ENCODE peak calls at places on chromosome 17, in eight cellular contexts. U, K, C, W, L, T, P and A are unnamed samples.
A peak's percentile ranks its signal among the peaks of the same experiment; 100 is the strongest.

GRCh38 chr17:39738568-39738901 is 797 bp downstream of the GRB7 start:
- DNase-seq in U (no peak), K (no peak), C (peak; percentile 38), W (no peak), L (no peak), T (no peak), P (no peak), A (no peak)

GRCh38 chr17:74433421-74434121 is 1.7 kb downstream of the GPRC5C start:
- DNase-seq in U (peak; percentile 82), K (peak; percentile 38), C (no peak), W (no peak), L (peak; percentile 51), T (no peak), P (no peak), A (no peak)

GRCh38 chr17:56131431-56131830 is 21.8 kb upstream of the ANKFN1 start:
- DNase-seq in U (no peak), K (no peak), C (no peak), W (no peak), L (no peak), T (peak; percentile 46), P (no peak), A (no peak)

GRCh38 chr17:16407911-16408588 is 7.3 kb upstream of the TRPV2 start:
- DNase-seq in U (peak; percentile 81), K (peak; percentile 91), C (no peak), W (peak; percentile 52), L (peak; percentile 65), T (peak; percentile 43), P (no peak), A (peak; percentile 86)

GRCh38 chr17:75652934-75653549 is 13.9 kb downstream of the RECQL5 start:
- DNase-seq in U (peak; percentile 47), K (no peak), C (no peak), W (no peak), L (peak; percentile 36), T (peak; percentile 23), P (peak; percentile 49), A (no peak)

GRCh38 chr17:31533546-31534155 is 142.2 kb downstream of the RAB11FIP4 start:
- DNase-seq in U (no peak), K (peak; percentile 55), C (no peak), W (no peak), L (peak; percentile 79), T (peak; percentile 85), P (no peak), A (peak; percentile 69)

GRCh38 chr17:50372222-50372621 is 762 bp downstream of the MRPL27 start:
- DNase-seq in U (no peak), K (no peak), C (no peak), W (no peak), L (no peak), T (no peak), P (no peak), A (no peak)

GRCh38 chr17:72421128-72422092 is 300.6 kb downstream of the SOX9 start:
- DNase-seq in U (no peak), K (no peak), C (no peak), W (no peak), L (peak; percentile 88), T (peak; percentile 99), P (no peak), A (no peak)

GRCh38 chr17:55580596-55581133 is 69.4 kb upstream of the SMIM36 start:
- DNase-seq in U (no peak), K (no peak), C (no peak), W (no peak), L (no peak), T (no peak), P (no peak), A (no peak)

GRCh38 chr17:77441130-77441920 is 300.6 kb downstream of the SEC14L1 start:
- DNase-seq in U (no peak), K (no peak), C (peak; percentile 72), W (no peak), L (peak; percentile 40), T (no peak), P (no peak), A (no peak)

GRCh38 chr17:19341641-19342610 is 20.6 kb downstream of the B9D1 start:
- DNase-seq in U (peak; percentile 66), K (no peak), C (no peak), W (no peak), L (peak; percentile 63), T (peak; percentile 38), P (peak; percentile 59), A (peak; percentile 75)

DNA sequence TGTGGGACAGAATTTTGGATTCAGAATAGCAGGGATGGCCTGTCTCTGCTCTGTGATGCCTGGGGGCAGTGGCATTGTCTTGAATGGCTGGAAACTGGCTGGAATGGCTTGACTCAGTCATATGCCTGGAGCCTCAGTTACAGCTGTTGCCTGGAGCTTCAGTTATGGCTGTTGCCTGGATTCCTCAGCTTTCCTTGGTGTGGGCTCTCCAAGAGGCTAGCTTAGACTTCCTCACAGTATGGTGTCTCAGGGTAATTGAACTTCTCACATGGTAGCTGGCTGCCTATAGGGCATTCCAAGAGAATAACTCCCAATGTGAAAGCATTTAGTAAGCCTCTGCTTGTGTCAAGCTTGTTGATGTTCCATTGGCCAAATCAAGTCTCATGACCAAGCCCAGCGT is 21.1 kb downstream of the KRT23 start:
- DNase-seq in U (no peak), K (no peak), C (no peak), W (no peak), L (no peak), T (no peak), P (no peak), A (no peak)
- H3K27ac ChIP-seq in U (no peak overlapping the region), K (no peak overlapping the region), C (no peak overlapping the region), W (no peak overlapping the region), L (no peak overlapping the region), T (peak overlapping the region; percentile 80), P (no peak overlapping the region), A (no peak overlapping the region)

DNA sequence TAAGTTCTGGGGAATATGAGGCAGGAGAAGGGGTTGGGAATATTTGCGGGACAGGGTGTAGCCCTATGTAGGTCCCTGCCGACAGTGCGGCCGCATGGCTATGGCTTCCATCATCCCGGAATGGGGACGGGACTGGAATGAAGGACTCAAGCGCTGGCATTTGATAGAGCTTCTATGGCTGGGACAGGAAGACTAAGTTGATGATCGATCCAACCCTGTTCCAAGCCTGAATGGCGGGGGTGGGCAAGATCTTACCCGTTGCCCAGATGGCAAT is 47.1 kb downstream of the SRCIN1 start:
- DNase-seq in U (no peak), K (no peak), C (no peak), W (no peak), L (no peak), T (no peak), P (no peak), A (no peak)
- H3K4me1 ChIP-seq in U (peaks cover 39% of the 10 kb centered on the region), K (peaks cover 4% of the 10 kb centered on the region), C (peaks cover 28% of the 10 kb centered on the region), W (peaks cover 32% of the 10 kb centered on the region), L (peaks cover 15% of the 10 kb centered on the region), T (peaks cover 7% of the 10 kb centered on the region), P (peaks cover 31% of the 10 kb centered on the region), A (no peaks in the 10 kb centered on the region)

GRCh38 chr17:64442550-64442971 is 6.4 kb upstream of the MILR1 start:
- DNase-seq in U (no peak), K (no peak), C (no peak), W (no peak), L (no peak), T (no peak), P (no peak), A (no peak)

GRCh38 chr17:64447526-64447925 is 1.4 kb upstream of the MILR1 start:
- DNase-seq in U (no peak), K (no peak), C (no peak), W (no peak), L (no peak), T (no peak), P (no peak), A (no peak)

GRCh38 chr17:64437944-64438525 is 10.9 kb upstream of the MILR1 start:
- DNase-seq in U (no peak), K (no peak), C (no peak), W (no peak), L (no peak), T (no peak), P (no peak), A (no peak)

GRCh38 chr17:64441772-64442549 is 7.0 kb upstream of the MILR1 start:
- DNase-seq in U (peak; percentile 70), K (no peak), C (peak; percentile 7), W (no peak), L (peak; percentile 89), T (peak; percentile 40), P (no peak), A (no peak)

DNA sequence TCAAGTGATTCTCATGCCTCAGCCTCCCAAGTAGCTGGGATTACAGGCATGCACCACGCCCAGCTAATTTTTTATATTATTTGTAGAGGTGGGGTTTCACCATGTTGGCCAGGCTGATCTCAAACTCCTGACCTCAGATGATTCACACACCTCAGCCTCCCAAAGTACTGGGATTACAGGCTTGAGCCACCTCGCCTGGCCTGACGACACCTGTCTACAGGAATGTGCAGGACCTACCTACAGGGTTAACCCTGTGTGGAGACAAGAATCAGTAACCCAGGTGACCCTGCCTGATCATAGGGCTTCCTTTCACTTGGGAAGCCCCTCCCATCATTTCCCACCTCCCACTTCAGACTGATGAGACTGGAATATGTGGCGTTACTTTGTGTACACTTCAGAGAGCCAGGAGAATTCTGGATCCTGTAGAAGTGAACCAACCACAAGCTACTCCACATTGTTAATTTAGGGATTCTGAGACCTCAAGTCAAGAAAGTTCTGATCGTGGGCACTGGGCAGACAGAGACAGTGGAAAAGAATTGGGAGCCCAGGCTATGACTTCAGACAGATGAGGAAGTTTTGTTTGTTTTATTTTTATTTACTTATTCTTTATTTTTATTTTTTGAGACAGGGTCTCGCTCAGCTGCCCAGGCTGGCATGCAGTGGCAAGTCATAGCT is 5.7 kb upstream of the MILR1 start:
- DNase-seq in U (no peak), K (no peak), C (no peak), W (no peak), L (no peak), T (no peak), P (no peak), A (no peak)
- H3K27ac ChIP-seq in U (no peak overlapping the region), K (no peak overlapping the region), C (no peak overlapping the region), W (peak overlapping the region; percentile 39), L (no peak overlapping the region), T (no peak overlapping the region), P (peak overlapping the region; percentile 55), A (no peak overlapping the region)

GRCh38 chr17:57599271-57600045 is 145.6 kb downstream of the CCDC182 start:
- DNase-seq in U (no peak), K (no peak), C (no peak), W (no peak), L (no peak), T (no peak), P (peak; percentile 28), A (no peak)

GRCh38 chr17:57603541-57603940 is 141.6 kb downstream of the CCDC182 start:
- DNase-seq in U (no peak), K (no peak), C (no peak), W (no peak), L (no peak), T (no peak), P (no peak), A (no peak)

GRCh38 chr17:57600092-57600491 is 145.0 kb downstream of the CCDC182 start:
- DNase-seq in U (no peak), K (no peak), C (no peak), W (no peak), L (peak; percentile 61), T (peak; percentile 17), P (no peak), A (no peak)

GRCh38 chr17:57602896-57603295 is 142.2 kb downstream of the CCDC182 start:
- DNase-seq in U (no peak), K (no peak), C (no peak), W (no peak), L (no peak), T (no peak), P (no peak), A (no peak)

DNA sequence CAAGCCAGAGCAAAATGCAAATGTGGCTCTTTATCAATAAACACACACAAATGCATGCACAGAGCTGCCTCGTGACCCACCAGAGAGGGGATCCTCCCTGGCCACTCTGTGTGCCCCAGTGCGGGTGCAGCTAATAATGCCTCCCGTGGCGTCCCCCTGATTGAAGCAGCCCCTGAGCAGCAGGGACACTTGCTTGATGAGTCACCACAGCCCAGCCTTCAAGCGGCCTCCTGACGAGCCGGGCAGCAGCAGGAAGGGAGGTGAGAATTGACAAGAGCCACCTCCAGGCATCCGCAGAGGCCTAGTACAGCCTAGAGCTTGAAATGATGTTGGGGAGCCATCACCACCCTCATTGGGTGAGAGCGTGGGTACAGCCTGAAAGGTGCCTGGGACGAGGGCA is 143.8 kb downstream of the CCDC182 start:
- DNase-seq in U (no peak), K (no peak), C (peak; percentile 26), W (no peak), L (no peak), T (peak; percentile 28), P (peak; percentile 57), A (no peak)
- H3K4me1 ChIP-seq in U (peaks cover 23% of the 10 kb centered on the region), K (peaks cover 21% of the 10 kb centered on the region), C (peaks cover 89% of the 10 kb centered on the region), W (peaks cover 28% of the 10 kb centered on the region), L (peaks cover 19% of the 10 kb centered on the region), T (peaks cover 6% of the 10 kb centered on the region), P (peaks cover 49% of the 10 kb centered on the region), A (peaks cover 3% of the 10 kb centered on the region)